ENCODE peak calls at places on chromosomes 3 and 15, in seven cellular contexts. One of them, this sample, is unnamed.
A peak's percentile ranks its signal among the peaks of the same experiment; 100 is the strongest.

GRCh38 chr3:61961882-61962281 is 400.5 kb downstream of the PTPRG start:
- DNase-seq in coronary artery: no peak
- DNase-seq in spleen: no peak
- DNase-seq in fibroblast of lung: no peak
- DNase-seq in AG10803: no peak
- DNase-seq in adrenal gland: no peak
- DNase-seq in A549: no peak
- DNase-seq in this sample: no peak

GRCh38 chr3:188077160-188077812 is 76.7 kb upstream of the LPP start:
- DNase-seq in coronary artery: no peak
- DNase-seq in spleen: no peak
- DNase-seq in fibroblast of lung: no peak
- DNase-seq in AG10803: no peak
- DNase-seq in adrenal gland: peak; percentile 25
- DNase-seq in A549: no peak
- DNase-seq in this sample: no peak

GRCh38 chr15:101723161-101723873 is 956 bp downstream of the TARS3 start:
- DNase-seq in coronary artery: no peak
- DNase-seq in spleen: no peak
- DNase-seq in fibroblast of lung: peak; percentile 15
- DNase-seq in AG10803: peak; percentile 35
- DNase-seq in adrenal gland: peak; percentile 22
- DNase-seq in A549: no peak
- DNase-seq in this sample: peak; percentile 62

GRCh38 chr3:71189480-71189879 is 394.0 kb downstream of the FOXP1 start:
- DNase-seq in coronary artery: no peak
- DNase-seq in spleen: no peak
- DNase-seq in fibroblast of lung: no peak
- DNase-seq in AG10803: no peak
- DNase-seq in adrenal gland: no peak
- DNase-seq in A549: no peak
- DNase-seq in this sample: peak; percentile 18

GRCh38 chr15:77001966-77002365 is 7.0 kb downstream of the PSTPIP1 start:
- DNase-seq in coronary artery: no peak
- DNase-seq in spleen: peak; percentile 67
- DNase-seq in fibroblast of lung: no peak
- DNase-seq in AG10803: no peak
- DNase-seq in adrenal gland: no peak
- DNase-seq in A549: no peak
- DNase-seq in this sample: no peak

GRCh38 chr3:15708882-15709677 is 88.7 kb downstream of the ANKRD28 start:
- DNase-seq in coronary artery: no peak
- DNase-seq in spleen: no peak
- DNase-seq in fibroblast of lung: peak; percentile 48
- DNase-seq in AG10803: peak; percentile 74
- DNase-seq in adrenal gland: no peak
- DNase-seq in A549: no peak
- DNase-seq in this sample: peak; percentile 17

GRCh38 chr3:111903067-111903511 is 44.0 kb downstream of the PHLDB2 start:
- DNase-seq in coronary artery: no peak
- DNase-seq in spleen: no peak
- DNase-seq in fibroblast of lung: peak; percentile 66
- DNase-seq in AG10803: peak; percentile 86
- DNase-seq in adrenal gland: no peak
- DNase-seq in A549: peak; percentile 72
- DNase-seq in this sample: peak; percentile 84

GRCh38 chr3:172317984-172318383 is 130.3 kb downstream of the GHSR start:
- DNase-seq in coronary artery: peak; percentile 78
- DNase-seq in spleen: no peak
- DNase-seq in fibroblast of lung: peak; percentile 96
- DNase-seq in AG10803: peak; percentile 98
- DNase-seq in adrenal gland: peak; percentile 52
- DNase-seq in A549: peak; percentile 13
- DNase-seq in this sample: peak; percentile 96

GRCh38 chr3:183943739-183944138 is 59.1 kb upstream of the PARL start:
- DNase-seq in coronary artery: no peak
- DNase-seq in spleen: no peak
- DNase-seq in fibroblast of lung: no peak
- DNase-seq in AG10803: no peak
- DNase-seq in adrenal gland: no peak
- DNase-seq in A549: no peak
- DNase-seq in this sample: no peak

GRCh38 chr3:145942052-145942451 is 218.9 kb downstream of the PLOD2 start:
- DNase-seq in coronary artery: no peak
- DNase-seq in spleen: no peak
- DNase-seq in fibroblast of lung: no peak
- DNase-seq in AG10803: peak; percentile 15
- DNase-seq in adrenal gland: no peak
- DNase-seq in A549: no peak
- DNase-seq in this sample: peak; percentile 46

GRCh38 chr3:188769833-188770232 is 401.9 kb upstream of the TPRG1 start:
- DNase-seq in coronary artery: no peak
- DNase-seq in spleen: no peak
- DNase-seq in fibroblast of lung: no peak
- DNase-seq in AG10803: no peak
- DNase-seq in adrenal gland: no peak
- DNase-seq in A549: no peak
- DNase-seq in this sample: no peak

GRCh38 chr15:35019401-35020327 is 31.6 kb upstream of the ZNF770 start:
- DNase-seq in coronary artery: no peak
- DNase-seq in spleen: no peak
- DNase-seq in fibroblast of lung: peak; percentile 17
- DNase-seq in AG10803: peak; percentile 41
- DNase-seq in adrenal gland: peak; percentile 14
- DNase-seq in A549: no peak
- DNase-seq in this sample: no peak

GRCh38 chr3:126552688-126553283 is 5.9 kb downstream of the C3orf22 start:
- DNase-seq in coronary artery: peak; percentile 55
- DNase-seq in spleen: peak; percentile 71
- DNase-seq in fibroblast of lung: no peak
- DNase-seq in AG10803: no peak
- DNase-seq in adrenal gland: no peak
- DNase-seq in A549: no peak
- DNase-seq in this sample: no peak

GRCh38 chr15:91942676-91943417 is 89.3 kb downstream of the SLCO3A1 start:
- DNase-seq in coronary artery: peak; percentile 90
- DNase-seq in spleen: no peak
- DNase-seq in fibroblast of lung: peak; percentile 95
- DNase-seq in AG10803: peak; percentile 92
- DNase-seq in adrenal gland: peak; percentile 89
- DNase-seq in A549: peak; percentile 64
- DNase-seq in this sample: peak; percentile 73

GRCh38 chr15:99956022-99956775 is 223.0 kb upstream of the LYSMD4 start:
- DNase-seq in coronary artery: peak; percentile 45
- DNase-seq in spleen: peak; percentile 70
- DNase-seq in fibroblast of lung: no peak
- DNase-seq in AG10803: no peak
- DNase-seq in adrenal gland: no peak
- DNase-seq in A549: no peak
- DNase-seq in this sample: no peak

DNA sequence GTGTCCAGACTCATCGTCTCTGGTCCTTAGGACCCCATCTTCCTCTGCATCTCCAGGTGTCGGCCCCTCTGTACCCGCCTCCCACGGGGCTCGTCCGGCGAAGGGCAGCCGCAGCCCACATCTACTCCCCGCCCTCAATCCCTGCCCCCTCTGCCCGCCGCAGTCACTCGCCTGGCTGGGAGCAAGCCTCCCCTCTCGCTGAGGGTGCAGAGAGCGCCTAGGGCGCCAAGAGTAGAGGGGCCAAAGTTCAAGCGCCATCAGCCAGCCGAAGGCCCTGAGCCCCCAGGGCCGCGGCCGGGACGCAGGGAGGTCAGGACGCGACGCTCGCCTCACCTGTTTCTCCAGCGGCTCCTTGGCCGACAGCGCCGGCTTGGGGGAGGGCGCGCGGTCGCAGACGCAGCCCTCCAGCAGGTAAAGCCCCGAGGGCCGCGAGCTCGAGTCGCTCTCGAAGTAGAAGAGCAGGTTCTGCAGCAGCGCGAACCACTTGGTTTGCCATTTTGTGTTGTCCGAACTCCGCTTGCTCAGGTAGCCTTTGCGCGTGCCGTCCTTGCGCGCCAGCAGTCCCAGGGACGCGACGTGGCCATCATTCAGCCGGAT is 592 bp downstream of the RASGRF1 start:
- DNase-seq in coronary artery: peak; percentile 31
- DNase-seq in spleen: no peak
- DNase-seq in fibroblast of lung: no peak
- DNase-seq in AG10803: no peak
- DNase-seq in adrenal gland: no peak
- DNase-seq in A549: no peak
- DNase-seq in this sample: peak; percentile 2
- H3K4me3 ChIP-seq in coronary artery: peak overlapping the region; percentile 63
- H3K4me3 ChIP-seq in spleen: peak overlapping the region; percentile 17
- H3K4me3 ChIP-seq in fibroblast of lung: no peak overlapping the region
- H3K4me3 ChIP-seq in AG10803: no peak overlapping the region
- H3K4me3 ChIP-seq in adrenal gland: peak overlapping the region; percentile 15
- H3K4me3 ChIP-seq in A549: peak overlapping the region; percentile 39
- H3K4me3 ChIP-seq in this sample: no peak overlapping the region

DNA sequence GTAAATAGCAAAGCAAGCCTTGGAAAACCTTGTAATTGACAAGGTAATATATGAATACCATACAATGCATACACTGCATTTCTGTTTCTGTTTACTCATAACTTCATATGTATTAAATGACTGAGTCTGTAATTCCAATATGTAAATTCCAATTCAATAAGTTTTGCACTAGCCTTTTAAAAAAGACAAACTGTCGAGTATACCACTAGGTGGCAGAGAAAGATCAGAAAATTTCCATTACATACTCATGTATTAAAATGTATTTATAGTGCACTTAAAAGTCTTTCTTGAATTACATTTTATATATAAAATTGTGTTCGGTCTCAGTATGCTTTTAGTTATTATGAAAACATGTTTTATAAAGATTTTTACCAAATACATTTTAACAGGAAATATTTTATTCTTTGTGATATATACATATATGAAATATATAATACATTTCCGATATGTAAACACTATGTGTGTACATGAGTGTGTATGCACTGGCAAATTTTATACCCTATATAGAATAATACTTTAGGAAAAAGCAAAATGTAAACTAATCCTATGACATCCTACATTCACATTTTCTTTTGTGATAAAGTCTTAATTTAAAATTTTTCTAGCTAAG is 216.8 kb downstream of the VGLL3 start:
- DNase-seq in coronary artery: no peak
- DNase-seq in spleen: no peak
- DNase-seq in fibroblast of lung: peak; percentile 75
- DNase-seq in AG10803: peak; percentile 59
- DNase-seq in adrenal gland: no peak
- DNase-seq in A549: peak; percentile 3
- DNase-seq in this sample: peak; percentile 60
- TF ChIP-seq CTCF in coronary artery: no peak
- TF ChIP-seq CTCF in spleen: peak; percentile 23
- TF ChIP-seq CTCF in fibroblast of lung: no peak
- TF ChIP-seq CTCF in AG10803: peak; percentile 67
- TF ChIP-seq CTCF in adrenal gland: peak; percentile 30
- TF ChIP-seq CTCF in A549: peak; percentile 66
- TF ChIP-seq CTCF in this sample: peak; percentile 50

GRCh38 chr15:58931985-58932384 is 1.5 kb downstream of the SLTM start:
- DNase-seq in coronary artery: no peak
- DNase-seq in spleen: no peak
- DNase-seq in fibroblast of lung: peak; percentile 81
- DNase-seq in AG10803: peak; percentile 70
- DNase-seq in adrenal gland: peak; percentile 45
- DNase-seq in A549: peak; percentile 27
- DNase-seq in this sample: peak; percentile 50
- H3K4me3 ChIP-seq in coronary artery: peak overlapping the region; percentile 97
- H3K4me3 ChIP-seq in spleen: peak overlapping the region; percentile 65
- H3K4me3 ChIP-seq in fibroblast of lung: peak overlapping the region; percentile 97
- H3K4me3 ChIP-seq in AG10803: peak overlapping the region; percentile 92
- H3K4me3 ChIP-seq in adrenal gland: peak overlapping the region; percentile 80
- H3K4me3 ChIP-seq in A549: peak overlapping the region; percentile 92
- H3K4me3 ChIP-seq in this sample: peak overlapping the region; percentile 63

GRCh38 chr15:48334260-48334659 is 3.0 kb downstream of the DUT start:
- DNase-seq in coronary artery: no peak
- DNase-seq in spleen: no peak
- DNase-seq in fibroblast of lung: no peak
- DNase-seq in AG10803: no peak
- DNase-seq in adrenal gland: no peak
- DNase-seq in A549: no peak
- DNase-seq in this sample: no peak
- TF ChIP-seq CTCF in coronary artery: no peak
- TF ChIP-seq CTCF in spleen: no peak
- TF ChIP-seq CTCF in fibroblast of lung: no peak
- TF ChIP-seq CTCF in AG10803: no peak
- TF ChIP-seq CTCF in adrenal gland: no peak
- TF ChIP-seq CTCF in A549: no peak
- TF ChIP-seq CTCF in this sample: no peak

GRCh38 chr3:152593242-152593641 is 241.7 kb upstream of the P2RY1 start:
- DNase-seq in coronary artery: no peak
- DNase-seq in spleen: no peak
- DNase-seq in fibroblast of lung: no peak
- DNase-seq in AG10803: no peak
- DNase-seq in adrenal gland: no peak
- DNase-seq in A549: no peak
- DNase-seq in this sample: no peak

GRCh38 chr3:152591448-152592003 is 243.4 kb upstream of the P2RY1 start:
- DNase-seq in coronary artery: no peak
- DNase-seq in spleen: no peak
- DNase-seq in fibroblast of lung: no peak
- DNase-seq in AG10803: no peak
- DNase-seq in adrenal gland: no peak
- DNase-seq in A549: no peak
- DNase-seq in this sample: no peak

GRCh38 chr3:152595975-152596832 is 238.7 kb upstream of the P2RY1 start:
- DNase-seq in coronary artery: no peak
- DNase-seq in spleen: no peak
- DNase-seq in fibroblast of lung: peak; percentile 90
- DNase-seq in AG10803: peak; percentile 87
- DNase-seq in adrenal gland: peak; percentile 36
- DNase-seq in A549: no peak
- DNase-seq in this sample: peak; percentile 93
- H3K4me3 ChIP-seq in coronary artery: peak overlapping the region; percentile 62
- H3K4me3 ChIP-seq in spleen: no peak overlapping the region
- H3K4me3 ChIP-seq in fibroblast of lung: peak overlapping the region; percentile 35
- H3K4me3 ChIP-seq in AG10803: peak overlapping the region; percentile 31
- H3K4me3 ChIP-seq in adrenal gland: peak overlapping the region; percentile 25
- H3K4me3 ChIP-seq in A549: no peak overlapping the region
- H3K4me3 ChIP-seq in this sample: peak overlapping the region; percentile 13

GRCh38 chr3:186075489-186075888 is 33.4 kb downstream of the ETV5 start:
- DNase-seq in coronary artery: no peak
- DNase-seq in spleen: no peak
- DNase-seq in fibroblast of lung: no peak
- DNase-seq in AG10803: no peak
- DNase-seq in adrenal gland: no peak
- DNase-seq in A549: no peak
- DNase-seq in this sample: no peak
- TF ChIP-seq CTCF in coronary artery: no peak
- TF ChIP-seq CTCF in spleen: no peak
- TF ChIP-seq CTCF in fibroblast of lung: no peak
- TF ChIP-seq CTCF in AG10803: no peak
- TF ChIP-seq CTCF in adrenal gland: no peak
- TF ChIP-seq CTCF in A549: no peak
- TF ChIP-seq CTCF in this sample: no peak

DNA sequence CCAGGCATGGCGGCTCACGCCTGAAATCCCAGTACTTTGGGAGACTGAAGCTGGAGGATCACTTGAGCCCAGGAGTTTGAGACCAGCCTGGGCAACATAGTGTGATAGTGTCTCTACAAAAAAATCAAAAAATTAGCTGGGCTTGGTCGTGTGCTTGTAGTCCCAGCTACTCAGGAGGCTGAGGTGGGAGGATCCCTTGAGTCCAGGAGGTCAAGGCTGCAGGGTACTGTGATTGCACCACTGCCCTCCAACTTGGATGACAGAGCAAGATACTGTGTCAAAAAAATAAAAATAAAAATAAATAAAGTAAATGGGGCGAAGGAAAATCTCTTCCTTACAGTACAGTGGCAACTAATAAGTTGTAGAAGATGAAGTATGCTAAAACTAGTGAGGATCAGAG is 29.6 kb downstream of the LSM3 start:
- DNase-seq in coronary artery: no peak
- DNase-seq in spleen: no peak
- DNase-seq in fibroblast of lung: no peak
- DNase-seq in AG10803: no peak
- DNase-seq in adrenal gland: no peak
- DNase-seq in A549: no peak
- DNase-seq in this sample: no peak
- H3K4me3 ChIP-seq in coronary artery: no peak overlapping the region
- H3K4me3 ChIP-seq in spleen: no peak overlapping the region
- H3K4me3 ChIP-seq in fibroblast of lung: no peak overlapping the region
- H3K4me3 ChIP-seq in AG10803: no peak overlapping the region
- H3K4me3 ChIP-seq in adrenal gland: no peak overlapping the region
- H3K4me3 ChIP-seq in A549: no peak overlapping the region
- H3K4me3 ChIP-seq in this sample: no peak overlapping the region

This sample was measured in astrocyte of the spinal cord.